ENCODE peak calls at places on chromosomes 1 and 21, in four cellular contexts. S is stimulated activated CD4-positive, alpha-beta T cell treated with anti-CD3 and anti-CD28 coated beads, Interleukin-12 subunit alpha, Interleukin-12 subunit beta, amount 100 ng/mL, for 4 hours; U is glomerular endothelial cell; C is AG08395. M is an unnamed sample.

GRCh38 chr1:180507826-180508724 is 5.7 kb upstream of the ACBD6 start:
- DNase-seq in C (peak; percentile 24), U (no peak), S (no peak), M (peak; percentile 71)

GRCh38 chr1:177209357-177209756 is 38.6 kb downstream of the BRINP2 start:
- DNase-seq in C (peak; percentile 97), S (no peak), U (no peak), M (peak; percentile 92)

GRCh38 chr1:167648978-167649752 is 19.1 kb downstream of the RCSD1 start:
- DNase-seq in C (no peak), U (no peak), S (no peak), M (no peak)

GRCh38 chr21:15289896-15290841 is 225.4 kb upstream of the NRIP1 start:
- DNase-seq in U (no peak), C (no peak), S (no peak), M (no peak)

GRCh38 chr1:201883786-201884185 is 4.9 kb upstream of the SHISA4 start:
- DNase-seq in U (no peak), S (no peak), C (peak; percentile 35), M (peak; percentile 69)

GRCh38 chr1:53367503-53368313 is 39.8 kb upstream of the LRP8 start:
- DNase-seq in S (no peak), U (no peak), C (no peak), M (no peak)

GRCh38 chr21:42592156-42592820 is 61.1 kb upstream of the PDE9A start:
- DNase-seq in S (no peak), U (no peak), C (no peak), M (no peak)

GRCh38 chr1:37822942-37823865 is 15.2 kb upstream of the YRDC start:
- DNase-seq in C (no peak), S (no peak), U (no peak), M (peak; percentile 38)

GRCh38 chr1:230772457-230773395 is 25.5 kb downstream of the CAPN9 start:
- DNase-seq in S (no peak), U (no peak), C (peak; percentile 85), M (peak; percentile 86)

GRCh38 chr1:36350659-36351171 is 27.3 kb upstream of the EVA1B start:
- DNase-seq in S (peak; percentile 45), U (no peak), C (peak; percentile 88), M (peak; percentile 78)

GRCh38 chr1:184465489-184466146 is 78.8 kb downstream of the C1orf21 start:
- DNase-seq in C (no peak), U (no peak), S (no peak), M (peak; percentile 50)

GRCh38 chr1:207024202-207025143 is 8.1 kb downstream of the C1orf116 start:
- DNase-seq in C (no peak), S (no peak), U (no peak), M (no peak)

GRCh38 chr1:215344534-215344933 is 222.6 kb upstream of the KCTD3 start:
- DNase-seq in C (no peak), U (no peak), S (no peak), M (no peak)

GRCh38 chr21:39269620-39270019 is 43.8 kb downstream of the BRWD1 start:
- DNase-seq in S (no peak), U (no peak), C (no peak), M (no peak)

GRCh38 chr1:33897092-33897725 is 33.3 kb downstream of the HMGB4 start:
- DNase-seq in S (no peak), U (no peak), C (no peak), M (no peak)

GRCh38 chr1:9302745-9303524 is 10.2 kb downstream of the SPSB1 start:
- DNase-seq in C (peak; percentile 90), S (no peak), U (no peak), M (peak; percentile 82)

GRCh38 chr1:234656981-234657651 is 47.1 kb upstream of the IRF2BP2 start:
- DNase-seq in C (peak; percentile 93), U (peak; percentile 77), S (no peak), M (peak; percentile 89)

GRCh38 chr1:66728021-66728420 is 24.2 kb upstream of the DYNLT5 start:
- DNase-seq in S (no peak), U (no peak), C (no peak), M (peak; percentile 69)

GRCh38 chr1:55337801-55338447 is 122.8 kb upstream of the USP24 start:
- DNase-seq in C (peak; percentile 51), S (no peak), U (peak; percentile 65), M (peak; percentile 89)

GRCh38 chr1:186967659-186968394 is 139.1 kb downstream of the PLA2G4A start:
- DNase-seq in C (peak; percentile 17), S (no peak), U (no peak), M (peak; percentile 31)

GRCh38 chr1:178096421-178096820 is 2.5 kb downstream of the RASAL2 start:
- DNase-seq in U (no peak), C (no peak), S (no peak), M (peak; percentile 32)

GRCh38 chr1:236035681-236036101 is 29.2 kb downstream of the NID1 start:
- DNase-seq in S (no peak), U (no peak), C (peak; percentile 40), M (peak; percentile 81)

GRCh38 chr1:31675761-31676160 is 28.1 kb downstream of the COL16A1 start:
- DNase-seq in C (no peak), U (no peak), S (no peak), M (no peak)

GRCh38 chr1:205976708-205977107 is 26.5 kb downstream of the RAB7B start:
- DNase-seq in S (no peak), U (no peak), C (peak; percentile 55), M (peak; percentile 42)

GRCh38 chr1:184160942-184161698 is 109.6 kb downstream of the TSEN15 start:
- DNase-seq in U (no peak), C (peak; percentile 64), S (no peak), M (peak; percentile 9)

GRCh38 chr1:160377585-160378206 is 10.8 kb downstream of the NHLH1 start:
- DNase-seq in S (no peak), C (peak; percentile 67), U (no peak), M (peak; percentile 17)

GRCh38 chr1:228012555-228012954 is 5.8 kb downstream of the WNT3A start:
- DNase-seq in U (no peak), S (no peak), C (peak; percentile 1), M (no peak)

GRCh38 chr1:66253330-66253921 is 280.5 kb upstream of the SGIP1 start:
- DNase-seq in S (no peak), U (no peak), C (peak; percentile 77), M (peak; percentile 89)

GRCh38 chr1:199272107-199272506 is 633.3 kb downstream of the PTPRC start:
- DNase-seq in C (peak; percentile 65), S (no peak), U (no peak), M (peak; percentile 97)

GRCh38 chr1:91679446-91679845 is 178.8 kb downstream of the CDC7 start:
- DNase-seq in C (no peak), U (no peak), S (no peak), M (no peak)

GRCh38 chr21:36188081-36188681 is 31.6 kb downstream of the DOP1B start:
- DNase-seq in C (no peak), S (no peak), U (no peak), M (no peak)

GRCh38 chr1:224540535-224540934 is 75.6 kb upstream of the CNIH3 start:
- DNase-seq in C (no peak), U (no peak), S (no peak), M (no peak)

GRCh38 chr1:62321438-62321837 is 2.2 kb upstream of the KANK4 start:
- DNase-seq in U (no peak), S (no peak), C (peak; percentile 85), M (peak; percentile 65)

GRCh38 chr1:82934069-82934468 is 1064.9 kb downstream of the TTLL7 start:
- DNase-seq in C (no peak), U (no peak), S (no peak), M (no peak)

GRCh38 chr1:25695991-25696330 is 79.4 kb downstream of the MAN1C1 start:
- DNase-seq in U (no peak), C (peak; percentile 77), S (no peak), M (peak; percentile 97)

GRCh38 chr1:24393892-24394291 is 19.7 kb downstream of the STPG1 start:
- DNase-seq in C (peak; percentile 83), U (no peak), S (no peak), M (no peak)

GRCh38 chr1:229119161-229119560 is 151.8 kb upstream of the RAB4A start:
- DNase-seq in U (no peak), C (no peak), S (no peak), M (no peak)

GRCh38 chr1:156805766-156806511 is 10.7 kb downstream of the SH2D2A start:
- DNase-seq in C (peak; percentile 66), U (no peak), S (no peak), M (peak; percentile 87)

GRCh38 chr21:23968722-23969647 is 1638.3 kb downstream of the MRPL39 start:
- DNase-seq in U (no peak), C (no peak), S (peak; percentile 46), M (peak; percentile 17)